ENCODE peak calls at places on chromosomes 3 and 15, in eight cellular contexts. F, H, T, B, Y, A, U and V are unnamed samples.

GRCh38 chr3:189340680-189341460 is 169.1 kb downstream of the TPRG1 start:
- DNase-seq in A (peak; percentile 17), F (no peak), U (no peak), B (no peak), Y (no peak), H (no peak), T (no peak), V (no peak)

GRCh38 chr3:52704611-52705437 is 767 bp downstream of the GLT8D1 start:
- DNase-seq in T (peak; percentile 26), H (no peak), F (peak; percentile 21), Y (peak; percentile 26), U (peak; percentile 28), B (peak; percentile 36), A (peak; percentile 28), V (no peak)

GRCh38 chr3:87564438-87564837 is 288.1 kb upstream of the POU1F1 start:
- DNase-seq in A (no peak), H (no peak), U (no peak), B (no peak), F (no peak), T (no peak), Y (no peak), V (no peak)

GRCh38 chr3:106184540-106185457 is 316.0 kb upstream of the CBLB start:
- DNase-seq in H (no peak), U (no peak), Y (no peak), F (no peak), T (no peak), A (no peak), B (no peak), V (no peak)

GRCh38 chr3:170724599-170724998 is 138.7 kb upstream of the SLC7A14 start:
- DNase-seq in F (no peak), Y (no peak), A (peak; percentile 99), T (peak; percentile 83), B (peak; percentile 50), U (peak; percentile 47), H (no peak), V (no peak)

GRCh38 chr3:159877924-159878323 is 110.7 kb upstream of the IL12A start:
- DNase-seq in U (peak; percentile 65), T (no peak), Y (no peak), H (no peak), B (peak; percentile 81), A (peak; percentile 82), F (no peak), V (no peak)

GRCh38 chr3:65833761-65834505 is 204.8 kb downstream of the MAGI1 start:
- DNase-seq in F (no peak), T (peak; percentile 71), B (peak; percentile 70), U (peak; percentile 74), H (no peak), Y (no peak), A (peak; percentile 73), V (no peak)

GRCh38 chr15:76163429-76164020 is 103.7 kb downstream of the TMEM266 start:
- DNase-seq in F (no peak), Y (no peak), B (no peak), U (peak; percentile 26), H (no peak), T (peak; percentile 94), A (peak; percentile 77), V (peak; percentile 68)

GRCh38 chr3:20916966-20917606 is 731.1 kb upstream of the SGO1 start:
- DNase-seq in T (no peak), Y (no peak), F (no peak), B (no peak), U (no peak), H (no peak), A (no peak), V (no peak)

GRCh38 chr15:29222129-29222853 is 47.3 kb downstream of the NSMCE3 start:
- DNase-seq in T (no peak), F (no peak), Y (no peak), H (no peak), U (no peak), B (no peak), A (no peak), V (no peak)

GRCh38 chr15:44009056-44009455 is 182.3 kb downstream of the WDR76 start:
- DNase-seq in H (no peak), U (peak; percentile 88), Y (no peak), B (peak; percentile 80), T (peak; percentile 49), A (peak; percentile 78), F (peak; percentile 51), V (no peak)

GRCh38 chr3:141239551-141240281 is 8.1 kb downstream of the PXYLP1 start:
- DNase-seq in F (no peak), B (no peak), Y (no peak), U (no peak), H (no peak), A (no peak), T (no peak), V (no peak)

GRCh38 chr3:85007195-85008094 is 48.7 kb downstream of the CADM2 start:
- DNase-seq in Y (no peak), F (no peak), A (no peak), U (peak; percentile 43), T (no peak), H (no peak), B (no peak), V (no peak)

GRCh38 chr15:77577350-77577749 is 55.4 kb downstream of the LINGO1 start:
- DNase-seq in T (peak; percentile 15), A (no peak), Y (no peak), B (no peak), U (no peak), F (no peak), H (no peak), V (no peak)

GRCh38 chr15:90062729-90063684 is 39.3 kb downstream of the IDH2 start:
- DNase-seq in F (no peak), U (no peak), B (no peak), H (no peak), Y (no peak), T (no peak), A (no peak), V (no peak)

GRCh38 chr15:87669846-87670245 is 586.7 kb downstream of the NTRK3 start:
- DNase-seq in T (no peak), U (no peak), F (no peak), H (no peak), A (no peak), B (no peak), Y (no peak), V (no peak)

GRCh38 chr3:156448300-156448699 is 106.6 kb downstream of the SSR3 start:
- DNase-seq in T (peak; percentile 53), F (peak; percentile 36), Y (peak; percentile 29), A (peak; percentile 62), H (no peak), B (peak; percentile 11), U (peak; percentile 43), V (no peak)

GRCh38 chr3:69231929-69232437 is 109.6 kb upstream of the LMOD3 start:
- DNase-seq in Y (no peak), U (peak; percentile 81), H (no peak), T (peak; percentile 42), F (no peak), B (peak; percentile 72), A (peak; percentile 18), V (no peak)

GRCh38 chr15:85792102-85792731 is 2.5 kb downstream of the KLHL25 start:
- DNase-seq in U (no peak), A (no peak), F (no peak), B (no peak), H (no peak), Y (no peak), T (no peak), V (no peak)

GRCh38 chr3:156987946-156988345 is 161.8 kb downstream of the LEKR1 start:
- DNase-seq in F (no peak), B (no peak), U (no peak), Y (no peak), H (no peak), A (no peak), T (no peak), V (no peak)

GRCh38 chr3:81214626-81215025 is 546.8 kb downstream of the GBE1 start:
- DNase-seq in U (no peak), T (no peak), A (peak; percentile 54), H (no peak), F (no peak), Y (no peak), B (no peak), V (no peak)

GRCh38 chr15:51310064-51310463 is 28.3 kb downstream of the CYP19A1 start:
- DNase-seq in H (no peak), B (no peak), U (no peak), F (no peak), Y (no peak), A (peak; percentile 80), T (peak; percentile 89), V (peak; percentile 53)

GRCh38 chr3:147409143-147410121 is at the start of gene ZIC1:
- DNase-seq in T (no peak), H (no peak), U (no peak), F (no peak), A (no peak), Y (no peak), B (no peak), V (no peak)

GRCh38 chr3:30966896-30967295 is 72.4 kb upstream of the GADL1 start:
- DNase-seq in Y (no peak), H (no peak), U (no peak), T (no peak), A (no peak), F (no peak), B (no peak), V (no peak)
- TF ChIP-seq CTCF in Y (no peak), H (no peak), U (no peak), T (no peak), A (no peak), F (no peak), B (no peak), V (no peak)

GRCh38 chr15:82580713-82581112 is 40.5 kb upstream of the RPS17 start:
- DNase-seq in A (no peak), Y (no peak), B (no peak), H (no peak), T (no peak), U (no peak), F (no peak), V (no peak)

GRCh38 chr15:82587805-82588204 is 47.5 kb upstream of the RPS17 start:
- DNase-seq in H (no peak), B (no peak), A (no peak), T (no peak), U (no peak), F (no peak), Y (no peak), V (no peak)

DNA sequence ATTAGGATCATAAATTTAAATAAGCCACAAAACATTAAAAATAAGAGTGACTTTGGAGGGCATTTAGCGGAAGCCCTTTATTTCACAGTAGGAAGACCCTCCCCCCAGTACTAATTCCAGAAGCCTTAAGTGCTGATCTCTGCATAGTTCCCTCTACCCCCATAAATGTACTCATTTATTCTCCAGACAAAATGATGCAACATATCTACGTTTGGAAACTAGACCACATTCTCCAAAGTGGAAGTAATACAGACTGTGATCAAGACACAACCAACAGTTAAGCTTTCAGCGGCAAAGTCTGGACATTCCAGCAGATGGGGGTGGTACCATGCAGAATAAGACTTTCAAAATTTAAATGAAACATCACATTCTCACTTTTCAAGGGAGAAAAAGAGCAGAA is 44.8 kb upstream of the RPS17 start:
- DNase-seq in A (peak; percentile 58), H (no peak), F (no peak), U (no peak), T (peak; percentile 70), Y (no peak), B (peak; percentile 19), V (no peak)
- TF ChIP-seq CTCF in A (peak; percentile 21), H (no peak), F (no peak), U (no peak), T (peak; percentile 32), Y (no peak), B (no peak), V (peak; percentile 4)

GRCh38 chr3:182621435-182622240 is 171.7 kb upstream of the ATP11B start:
- DNase-seq in U (no peak), Y (no peak), H (no peak), F (no peak), B (no peak), A (no peak), T (no peak), V (no peak)
- TF ChIP-seq CTCF in U (peak; percentile 50), Y (peak; percentile 15), H (peak; percentile 59), F (peak; percentile 22), B (peak; percentile 43), A (peak; percentile 26), T (peak; percentile 21), V (no peak)

GRCh38 chr3:172987268-172987667 is 153.8 kb downstream of the SPATA16 start:
- DNase-seq in A (no peak), B (no peak), T (no peak), U (peak; percentile 19), H (no peak), Y (no peak), F (no peak), V (no peak)
- TF ChIP-seq CTCF in A (peak; percentile 1), B (peak; percentile 28), T (no peak), U (peak; percentile 39), H (peak; percentile 37), Y (peak; percentile 18), F (peak; percentile 25), V (no peak)